ENCODE peak calls at places on chromosomes 7 and 10, in five cellular contexts. One of them, this sample, is unnamed.
A peak's percentile ranks its signal among the peaks of the same experiment; 100 is the strongest.

GRCh38 chr10:97584060-97584797 is at the start of gene HOGA1:
- DNase-seq in right cardiac atrium: peak; percentile 91
- DNase-seq in GM12865: peak; percentile 38
- DNase-seq in lung: peak; percentile 58
- DNase-seq in CD8-positive, alpha-beta T cell: no peak
- DNase-seq in this sample: no peak

GRCh38 chr10:77410523-77410922 is 227.1 kb downstream of the KCNMA1 start:
- DNase-seq in CD8-positive, alpha-beta T cell: no peak
- DNase-seq in right cardiac atrium: no peak
- DNase-seq in lung: no peak
- DNase-seq in GM12865: no peak
- DNase-seq in this sample: no peak

GRCh38 chr10:113305871-113306270 is 247.0 kb upstream of the HABP2 start:
- DNase-seq in right cardiac atrium: no peak
- DNase-seq in lung: no peak
- DNase-seq in CD8-positive, alpha-beta T cell: no peak
- DNase-seq in GM12865: no peak
- DNase-seq in this sample: no peak

GRCh38 chr7:81299272-81299671 is 380.4 kb upstream of the SEMA3C start:
- DNase-seq in lung: no peak
- DNase-seq in right cardiac atrium: no peak
- DNase-seq in GM12865: no peak
- DNase-seq in CD8-positive, alpha-beta T cell: no peak
- DNase-seq in this sample: no peak

GRCh38 chr10:3756360-3756740 is 28.7 kb downstream of the KLF6 start:
- DNase-seq in right cardiac atrium: no peak
- DNase-seq in CD8-positive, alpha-beta T cell: no peak
- DNase-seq in lung: no peak
- DNase-seq in GM12865: no peak
- DNase-seq in this sample: no peak

GRCh38 chr10:15792777-15793176 is 67.5 kb downstream of the MINDY3 start:
- DNase-seq in lung: no peak
- DNase-seq in CD8-positive, alpha-beta T cell: no peak
- DNase-seq in GM12865: no peak
- DNase-seq in right cardiac atrium: no peak
- DNase-seq in this sample: no peak

GRCh38 chr7:4325732-4326131 is 356.4 kb upstream of the FOXK1 start:
- DNase-seq in CD8-positive, alpha-beta T cell: no peak
- DNase-seq in GM12865: no peak
- DNase-seq in lung: peak; percentile 30
- DNase-seq in right cardiac atrium: no peak
- DNase-seq in this sample: no peak

GRCh38 chr7:45181991-45182855 is 24.6 kb downstream of the RAMP3 start:
- DNase-seq in lung: no peak
- DNase-seq in CD8-positive, alpha-beta T cell: no peak
- DNase-seq in GM12865: no peak
- DNase-seq in right cardiac atrium: no peak
- DNase-seq in this sample: no peak

GRCh38 chr10:117535045-117535751 is 7.3 kb upstream of the EMX2 start:
- DNase-seq in lung: no peak
- DNase-seq in right cardiac atrium: peak; percentile 66
- DNase-seq in GM12865: no peak
- DNase-seq in CD8-positive, alpha-beta T cell: no peak
- DNase-seq in this sample: no peak

GRCh38 chr7:80895056-80895455 is 23.8 kb downstream of the SEMA3C start:
- DNase-seq in right cardiac atrium: no peak
- DNase-seq in GM12865: no peak
- DNase-seq in CD8-positive, alpha-beta T cell: no peak
- DNase-seq in lung: no peak
- DNase-seq in this sample: no peak

GRCh38 chr7:2894118-2894940 is 50.2 kb upstream of the GNA12 start:
- DNase-seq in right cardiac atrium: no peak
- DNase-seq in CD8-positive, alpha-beta T cell: peak; percentile 16
- DNase-seq in lung: no peak
- DNase-seq in GM12865: peak; percentile 83
- DNase-seq in this sample: peak; percentile 55

GRCh38 chr7:76332073-76332472 is 26.7 kb downstream of the YWHAG start:
- DNase-seq in lung: no peak
- DNase-seq in right cardiac atrium: no peak
- DNase-seq in GM12865: no peak
- DNase-seq in CD8-positive, alpha-beta T cell: no peak
- DNase-seq in this sample: no peak

GRCh38 chr10:88931548-88931947 is 21.0 kb downstream of the ACTA2 start:
- DNase-seq in GM12865: peak; percentile 9
- DNase-seq in right cardiac atrium: no peak
- DNase-seq in CD8-positive, alpha-beta T cell: no peak
- DNase-seq in lung: no peak
- DNase-seq in this sample: no peak

GRCh38 chr10:107589081-107589480 is 424.6 kb upstream of the SORCS1 start:
- DNase-seq in GM12865: no peak
- DNase-seq in lung: no peak
- DNase-seq in CD8-positive, alpha-beta T cell: no peak
- DNase-seq in right cardiac atrium: no peak
- DNase-seq in this sample: no peak

GRCh38 chr7:10085231-10085630 is 888.4 kb upstream of the PHF14 start:
- DNase-seq in lung: no peak
- DNase-seq in GM12865: no peak
- DNase-seq in CD8-positive, alpha-beta T cell: no peak
- DNase-seq in right cardiac atrium: no peak
- DNase-seq in this sample: no peak

GRCh38 chr7:38025815-38026214 is 105.4 kb downstream of the EPDR1 start:
- DNase-seq in CD8-positive, alpha-beta T cell: no peak
- DNase-seq in right cardiac atrium: no peak
- DNase-seq in lung: no peak
- DNase-seq in GM12865: no peak
- DNase-seq in this sample: no peak

GRCh38 chr10:753530-753929 is 64.1 kb upstream of the DIP2C start:
- DNase-seq in CD8-positive, alpha-beta T cell: no peak
- DNase-seq in GM12865: no peak
- DNase-seq in lung: no peak
- DNase-seq in right cardiac atrium: no peak
- DNase-seq in this sample: peak; percentile 14

GRCh38 chr7:37224746-37225145 is 223.9 kb downstream of the ELMO1 start:
- DNase-seq in GM12865: no peak
- DNase-seq in CD8-positive, alpha-beta T cell: no peak
- DNase-seq in lung: no peak
- DNase-seq in right cardiac atrium: no peak
- DNase-seq in this sample: no peak

GRCh38 chr10:91162495-91163268 is 57.8 kb upstream of the PCGF5 start:
- DNase-seq in CD8-positive, alpha-beta T cell: peak; percentile 77
- DNase-seq in right cardiac atrium: peak; percentile 90
- DNase-seq in GM12865: peak; percentile 74
- DNase-seq in lung: peak; percentile 78
- DNase-seq in this sample: no peak

GRCh38 chr10:96400465-96400864 is 41.7 kb upstream of the OPALIN start:
- DNase-seq in GM12865: no peak
- DNase-seq in lung: no peak
- DNase-seq in right cardiac atrium: peak; percentile 56
- DNase-seq in CD8-positive, alpha-beta T cell: no peak
- DNase-seq in this sample: no peak

GRCh38 chr10:111139567-111139966 is 62.7 kb downstream of the ADRA2A start:
- DNase-seq in right cardiac atrium: no peak
- DNase-seq in lung: no peak
- DNase-seq in GM12865: no peak
- DNase-seq in CD8-positive, alpha-beta T cell: no peak
- DNase-seq in this sample: no peak

GRCh38 chr10:72263613-72264241 is 10.0 kb upstream of the DDIT4 start:
- DNase-seq in GM12865: peak; percentile 66
- DNase-seq in lung: no peak
- DNase-seq in CD8-positive, alpha-beta T cell: no peak
- DNase-seq in right cardiac atrium: no peak
- DNase-seq in this sample: peak; percentile 93

GRCh38 chr10:11284291-11285085 is 266.8 kb downstream of the CELF2 start:
- DNase-seq in CD8-positive, alpha-beta T cell: no peak
- DNase-seq in lung: no peak
- DNase-seq in GM12865: no peak
- DNase-seq in right cardiac atrium: no peak
- DNase-seq in this sample: no peak

GRCh38 chr10:131500892-131501291 is 189.4 kb upstream of the TCERG1L start:
- DNase-seq in right cardiac atrium: no peak
- DNase-seq in CD8-positive, alpha-beta T cell: no peak
- DNase-seq in GM12865: no peak
- DNase-seq in lung: no peak
- DNase-seq in this sample: no peak

GRCh38 chr7:13132314-13132713 is 444.9 kb downstream of the ARL4A start:
- DNase-seq in lung: no peak
- DNase-seq in CD8-positive, alpha-beta T cell: no peak
- DNase-seq in right cardiac atrium: no peak
- DNase-seq in GM12865: no peak
- DNase-seq in this sample: no peak

GRCh38 chr7:35286422-35286821 is 32.5 kb upstream of the TBX20 start:
- DNase-seq in lung: no peak
- DNase-seq in CD8-positive, alpha-beta T cell: no peak
- DNase-seq in right cardiac atrium: no peak
- DNase-seq in GM12865: no peak
- DNase-seq in this sample: no peak

GRCh38 chr10:45179716-45180115 is 135.7 kb downstream of the OR13A1 start:
- DNase-seq in lung: no peak
- DNase-seq in GM12865: no peak
- DNase-seq in CD8-positive, alpha-beta T cell: no peak
- DNase-seq in right cardiac atrium: peak; percentile 87
- DNase-seq in this sample: no peak

GRCh38 chr10:118276203-118276602 is 65.9 kb downstream of the FAM204A start:
- DNase-seq in GM12865: no peak
- DNase-seq in right cardiac atrium: peak; percentile 72
- DNase-seq in CD8-positive, alpha-beta T cell: no peak
- DNase-seq in lung: no peak
- DNase-seq in this sample: no peak

GRCh38 chr7:85750454-85750949 is 563.6 kb upstream of the SEMA3D start:
- DNase-seq in CD8-positive, alpha-beta T cell: no peak
- DNase-seq in lung: no peak
- DNase-seq in GM12865: peak; percentile 52
- DNase-seq in right cardiac atrium: peak; percentile 52
- DNase-seq in this sample: peak; percentile 39

GRCh38 chr10:101308051-101308450 is 45.9 kb upstream of the BTRC start:
- DNase-seq in lung: no peak
- DNase-seq in CD8-positive, alpha-beta T cell: no peak
- DNase-seq in right cardiac atrium: no peak
- DNase-seq in GM12865: no peak
- DNase-seq in this sample: no peak

GRCh38 chr10:101311440-101312067 is 42.4 kb upstream of the BTRC start:
- DNase-seq in right cardiac atrium: no peak
- DNase-seq in lung: no peak
- DNase-seq in GM12865: no peak
- DNase-seq in CD8-positive, alpha-beta T cell: no peak
- DNase-seq in this sample: no peak

GRCh38 chr10:101305241-101306230 is 48.4 kb upstream of the BTRC start:
- DNase-seq in CD8-positive, alpha-beta T cell: no peak
- DNase-seq in right cardiac atrium: no peak
- DNase-seq in GM12865: no peak
- DNase-seq in lung: no peak
- DNase-seq in this sample: no peak

GRCh38 chr10:101310528-101311439 is 43.2 kb upstream of the BTRC start:
- DNase-seq in GM12865: no peak
- DNase-seq in right cardiac atrium: peak; percentile 58
- DNase-seq in lung: no peak
- DNase-seq in CD8-positive, alpha-beta T cell: no peak
- DNase-seq in this sample: no peak
- H3K4me3 ChIP-seq in GM12865: no peak overlapping the region
- H3K4me3 ChIP-seq in right cardiac atrium: peak overlapping the region; percentile 42
- H3K4me3 ChIP-seq in lung: no peak overlapping the region
- H3K4me3 ChIP-seq in CD8-positive, alpha-beta T cell: peak overlapping the region; percentile 35
- H3K4me3 ChIP-seq in this sample: no peak overlapping the region

GRCh38 chr10:129552119-129552518 is 85.1 kb downstream of the MGMT start:
- DNase-seq in lung: no peak
- DNase-seq in GM12865: peak; percentile 15
- DNase-seq in right cardiac atrium: peak; percentile 32
- DNase-seq in CD8-positive, alpha-beta T cell: no peak
- DNase-seq in this sample: no peak

GRCh38 chr10:129547583-129547982 is 80.5 kb downstream of the MGMT start:
- DNase-seq in lung: no peak
- DNase-seq in right cardiac atrium: no peak
- DNase-seq in CD8-positive, alpha-beta T cell: no peak
- DNase-seq in GM12865: no peak
- DNase-seq in this sample: no peak

GRCh38 chr10:129548534-129549130 is 81.6 kb downstream of the MGMT start:
- DNase-seq in CD8-positive, alpha-beta T cell: no peak
- DNase-seq in GM12865: no peak
- DNase-seq in right cardiac atrium: peak; percentile 24
- DNase-seq in lung: no peak
- DNase-seq in this sample: no peak

GRCh38 chr10:129550658-129551057 is 83.6 kb downstream of the MGMT start:
- DNase-seq in lung: no peak
- DNase-seq in right cardiac atrium: no peak
- DNase-seq in GM12865: no peak
- DNase-seq in CD8-positive, alpha-beta T cell: no peak
- DNase-seq in this sample: no peak

GRCh38 chr10:129550111-129550510 is 83.1 kb downstream of the MGMT start:
- DNase-seq in CD8-positive, alpha-beta T cell: no peak
- DNase-seq in GM12865: no peak
- DNase-seq in right cardiac atrium: peak; percentile 16
- DNase-seq in lung: no peak
- DNase-seq in this sample: no peak
- H3K4me3 ChIP-seq in CD8-positive, alpha-beta T cell: no peak overlapping the region
- H3K4me3 ChIP-seq in GM12865: no peak overlapping the region
- H3K4me3 ChIP-seq in right cardiac atrium: no peak overlapping the region
- H3K4me3 ChIP-seq in lung: no peak overlapping the region
- H3K4me3 ChIP-seq in this sample: no peak overlapping the region

DNA sequence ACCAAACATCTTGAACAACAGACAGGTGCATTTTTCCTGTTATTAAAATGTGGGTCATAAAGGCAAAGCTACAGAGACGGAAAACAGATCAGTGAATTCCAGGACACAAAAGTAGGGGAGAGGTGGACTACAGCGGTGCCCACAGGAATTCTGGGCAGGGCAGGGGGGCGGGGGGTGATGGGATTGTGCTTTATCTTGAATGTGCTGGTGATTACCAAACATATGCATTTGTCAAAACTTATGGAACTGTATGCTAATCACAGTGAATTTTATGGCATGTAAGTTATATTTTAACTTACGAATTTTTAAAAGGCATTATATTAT is 519.4 kb downstream of the CNTNAP2 start:
- DNase-seq in GM12865: no peak
- DNase-seq in lung: no peak
- DNase-seq in right cardiac atrium: no peak
- DNase-seq in CD8-positive, alpha-beta T cell: no peak
- DNase-seq in this sample: no peak
- H3K4me3 ChIP-seq in GM12865: no peak overlapping the region
- H3K4me3 ChIP-seq in lung: no peak overlapping the region
- H3K4me3 ChIP-seq in right cardiac atrium: no peak overlapping the region
- H3K4me3 ChIP-seq in CD8-positive, alpha-beta T cell: no peak overlapping the region
- H3K4me3 ChIP-seq in this sample: no peak overlapping the region

GRCh38 chr10:79434223-79434687 is 11.2 kb downstream of the ZCCHC24 start:
- DNase-seq in right cardiac atrium: peak; percentile 17
- DNase-seq in CD8-positive, alpha-beta T cell: no peak
- DNase-seq in lung: no peak
- DNase-seq in GM12865: no peak
- DNase-seq in this sample: no peak

GRCh38 chr10:79436066-79436849 is 9.2 kb downstream of the ZCCHC24 start:
- DNase-seq in GM12865: no peak
- DNase-seq in lung: no peak
- DNase-seq in right cardiac atrium: peak; percentile 40
- DNase-seq in CD8-positive, alpha-beta T cell: no peak
- DNase-seq in this sample: no peak

GRCh38 chr10:79436850-79437103 is 8.6 kb downstream of the ZCCHC24 start:
- DNase-seq in right cardiac atrium: no peak
- DNase-seq in CD8-positive, alpha-beta T cell: no peak
- DNase-seq in lung: no peak
- DNase-seq in GM12865: no peak
- DNase-seq in this sample: no peak

GRCh38 chr10:79434816-79435215 is 10.6 kb downstream of the ZCCHC24 start:
- DNase-seq in right cardiac atrium: peak; percentile 78
- DNase-seq in lung: no peak
- DNase-seq in GM12865: no peak
- DNase-seq in CD8-positive, alpha-beta T cell: no peak
- DNase-seq in this sample: no peak

GRCh38 chr10:79435271-79436065 is 10.0 kb downstream of the ZCCHC24 start:
- DNase-seq in CD8-positive, alpha-beta T cell: no peak
- DNase-seq in right cardiac atrium: peak; percentile 82
- DNase-seq in GM12865: no peak
- DNase-seq in lung: no peak
- DNase-seq in this sample: no peak
- H3K4me3 ChIP-seq in CD8-positive, alpha-beta T cell: no peak overlapping the region
- H3K4me3 ChIP-seq in right cardiac atrium: no peak overlapping the region
- H3K4me3 ChIP-seq in GM12865: no peak overlapping the region
- H3K4me3 ChIP-seq in lung: no peak overlapping the region
- H3K4me3 ChIP-seq in this sample: no peak overlapping the region

This sample was measured in Jurkat, Clone E6-1.